ENCODE peak calls at places on chromosome 7, in six cellular contexts. One of them, this sample, is unnamed.

GRCh38 chr7:137681657-137682562 is 164.9 kb downstream of the DGKI start:
- DNase-seq in adrenal gland: no peak
- DNase-seq in suprapubic skin: no peak
- DNase-seq in A549: no peak
- DNase-seq in GM12891: no peak
- DNase-seq in ovary: no peak
- DNase-seq in this sample: no peak

GRCh38 chr7:56092789-56093531 is at the start of gene PHKG1:
- DNase-seq in adrenal gland: peak; percentile 93
- DNase-seq in suprapubic skin: peak; percentile 86
- DNase-seq in A549: peak; percentile 58
- DNase-seq in GM12891: no peak
- DNase-seq in ovary: peak; percentile 89
- DNase-seq in this sample: no peak

GRCh38 chr7:80781561-80781979 is 137.3 kb downstream of the SEMA3C start:
- DNase-seq in adrenal gland: peak; percentile 27
- DNase-seq in suprapubic skin: no peak
- DNase-seq in A549: peak; percentile 76
- DNase-seq in GM12891: no peak
- DNase-seq in ovary: peak; percentile 57
- DNase-seq in this sample: no peak

GRCh38 chr7:129886818-129887186 is 66.0 kb downstream of the UBE2H start:
- DNase-seq in adrenal gland: no peak
- DNase-seq in suprapubic skin: no peak
- DNase-seq in A549: no peak
- DNase-seq in GM12891: no peak
- DNase-seq in ovary: no peak
- DNase-seq in this sample: no peak

GRCh38 chr7:29327455-29327854 is 132.9 kb downstream of the CHN2 start:
- DNase-seq in adrenal gland: no peak
- DNase-seq in suprapubic skin: no peak
- DNase-seq in A549: no peak
- DNase-seq in GM12891: no peak
- DNase-seq in ovary: no peak
- DNase-seq in this sample: no peak

GRCh38 chr7:132394283-132395003 is 181.8 kb downstream of the PLXNA4 start:
- DNase-seq in adrenal gland: no peak
- DNase-seq in suprapubic skin: no peak
- DNase-seq in A549: peak; percentile 26
- DNase-seq in GM12891: no peak
- DNase-seq in ovary: no peak
- DNase-seq in this sample: no peak

GRCh38 chr7:41096921-41097320 is 606.0 kb downstream of the INHBA start:
- DNase-seq in adrenal gland: no peak
- DNase-seq in suprapubic skin: no peak
- DNase-seq in A549: no peak
- DNase-seq in GM12891: no peak
- DNase-seq in ovary: no peak
- DNase-seq in this sample: no peak

GRCh38 chr7:100570954-100571828 is 2.5 kb downstream of the SAP25 start:
- DNase-seq in adrenal gland: peak; percentile 63
- DNase-seq in suprapubic skin: no peak
- DNase-seq in A549: no peak
- DNase-seq in GM12891: no peak
- DNase-seq in ovary: no peak
- DNase-seq in this sample: no peak

GRCh38 chr7:22713463-22713862 is 13.5 kb upstream of the IL6 start:
- DNase-seq in adrenal gland: no peak
- DNase-seq in suprapubic skin: no peak
- DNase-seq in A549: no peak
- DNase-seq in GM12891: no peak
- DNase-seq in ovary: no peak
- DNase-seq in this sample: no peak

GRCh38 chr7:101527844-101528667 is 101.0 kb downstream of the MYL10 start:
- DNase-seq in adrenal gland: no peak
- DNase-seq in suprapubic skin: no peak
- DNase-seq in A549: no peak
- DNase-seq in GM12891: no peak
- DNase-seq in ovary: no peak
- DNase-seq in this sample: no peak

GRCh38 chr7:96349572-96349971 is 27.7 kb upstream of the SLC25A13 start:
- DNase-seq in adrenal gland: peak; percentile 24
- DNase-seq in suprapubic skin: no peak
- DNase-seq in A549: no peak
- DNase-seq in GM12891: no peak
- DNase-seq in ovary: no peak
- DNase-seq in this sample: no peak

GRCh38 chr7:25856056-25856780 is 295.8 kb upstream of the NFE2L3 start:
- DNase-seq in adrenal gland: no peak
- DNase-seq in suprapubic skin: peak; percentile 65
- DNase-seq in A549: no peak
- DNase-seq in GM12891: no peak
- DNase-seq in ovary: no peak
- DNase-seq in this sample: peak; percentile 7

GRCh38 chr7:139043823-139044812 is 8.3 kb upstream of the ZC3HAV1L start:
- DNase-seq in adrenal gland: no peak
- DNase-seq in suprapubic skin: no peak
- DNase-seq in A549: peak; percentile 58
- DNase-seq in GM12891: no peak
- DNase-seq in ovary: no peak
- DNase-seq in this sample: peak; percentile 94

GRCh38 chr7:13850185-13850752 is 139.2 kb downstream of the ETV1 start:
- DNase-seq in adrenal gland: no peak
- DNase-seq in suprapubic skin: no peak
- DNase-seq in A549: peak; percentile 31
- DNase-seq in GM12891: peak; percentile 6
- DNase-seq in ovary: no peak
- DNase-seq in this sample: peak; percentile 1

GRCh38 chr7:22884911-22885823 is 62.5 kb upstream of the TOMM7 start:
- DNase-seq in adrenal gland: no peak
- DNase-seq in suprapubic skin: no peak
- DNase-seq in A549: no peak
- DNase-seq in GM12891: no peak
- DNase-seq in ovary: no peak
- DNase-seq in this sample: no peak

GRCh38 chr7:25032774-25033743 is 53.1 kb upstream of the OSBPL3 start:
- DNase-seq in adrenal gland: no peak
- DNase-seq in suprapubic skin: no peak
- DNase-seq in A549: no peak
- DNase-seq in GM12891: no peak
- DNase-seq in ovary: no peak
- DNase-seq in this sample: no peak

GRCh38 chr7:157564518-157565177 is 227.8 kb downstream of the DNAJB6 start:
- DNase-seq in adrenal gland: no peak
- DNase-seq in suprapubic skin: no peak
- DNase-seq in A549: no peak
- DNase-seq in GM12891: no peak
- DNase-seq in ovary: no peak
- DNase-seq in this sample: no peak

GRCh38 chr7:135803143-135803542 is 54.5 kb upstream of the FAM180A start:
- DNase-seq in adrenal gland: no peak
- DNase-seq in suprapubic skin: no peak
- DNase-seq in A549: peak; percentile 23
- DNase-seq in GM12891: no peak
- DNase-seq in ovary: no peak
- DNase-seq in this sample: no peak

GRCh38 chr7:265998-266850 is 23.7 kb upstream of the FOXL3 start:
- DNase-seq in adrenal gland: no peak
- DNase-seq in suprapubic skin: no peak
- DNase-seq in A549: no peak
- DNase-seq in GM12891: no peak
- DNase-seq in ovary: no peak
- DNase-seq in this sample: no peak

GRCh38 chr7:138970979-138971378 is 10.2 kb downstream of the KIAA1549 start:
- DNase-seq in adrenal gland: no peak
- DNase-seq in suprapubic skin: no peak
- DNase-seq in A549: no peak
- DNase-seq in GM12891: no peak
- DNase-seq in ovary: no peak
- DNase-seq in this sample: no peak

GRCh38 chr7:94394058-94394398 is 667 bp upstream of the COL1A2 start:
- DNase-seq in adrenal gland: no peak
- DNase-seq in suprapubic skin: no peak
- DNase-seq in A549: no peak
- DNase-seq in GM12891: no peak
- DNase-seq in ovary: peak; percentile 69
- DNase-seq in this sample: no peak

GRCh38 chr7:52119537-52119936 is 802.9 kb upstream of the COBL start:
- DNase-seq in adrenal gland: no peak
- DNase-seq in suprapubic skin: no peak
- DNase-seq in A549: no peak
- DNase-seq in GM12891: no peak
- DNase-seq in ovary: no peak
- DNase-seq in this sample: no peak

GRCh38 chr7:41886906-41887311 is 184.0 kb upstream of the INHBA start:
- DNase-seq in adrenal gland: no peak
- DNase-seq in suprapubic skin: peak; percentile 80
- DNase-seq in A549: no peak
- DNase-seq in GM12891: no peak
- DNase-seq in ovary: peak; percentile 67
- DNase-seq in this sample: no peak

GRCh38 chr7:140639366-140640053 is 1.1 kb downstream of the DENND2A start:
- DNase-seq in adrenal gland: peak; percentile 39
- DNase-seq in suprapubic skin: peak; percentile 75
- DNase-seq in A549: no peak
- DNase-seq in GM12891: no peak
- DNase-seq in ovary: peak; percentile 65
- DNase-seq in this sample: no peak

GRCh38 chr7:149719912-149720335 is 53.5 kb downstream of the ZNF467 start:
- DNase-seq in adrenal gland: peak; percentile 10
- DNase-seq in suprapubic skin: no peak
- DNase-seq in A549: no peak
- DNase-seq in GM12891: no peak
- DNase-seq in ovary: no peak
- DNase-seq in this sample: peak; percentile 15

GRCh38 chr7:4352069-4352468 is 330.0 kb upstream of the FOXK1 start:
- DNase-seq in adrenal gland: no peak
- DNase-seq in suprapubic skin: no peak
- DNase-seq in A549: no peak
- DNase-seq in GM12891: no peak
- DNase-seq in ovary: no peak
- DNase-seq in this sample: no peak

GRCh38 chr7:131110294-131111080 is 217.2 kb upstream of the MKLN1 start:
- DNase-seq in adrenal gland: peak; percentile 55
- DNase-seq in suprapubic skin: no peak
- DNase-seq in A549: peak; percentile 73
- DNase-seq in GM12891: no peak
- DNase-seq in ovary: no peak
- DNase-seq in this sample: peak; percentile 42

DNA sequence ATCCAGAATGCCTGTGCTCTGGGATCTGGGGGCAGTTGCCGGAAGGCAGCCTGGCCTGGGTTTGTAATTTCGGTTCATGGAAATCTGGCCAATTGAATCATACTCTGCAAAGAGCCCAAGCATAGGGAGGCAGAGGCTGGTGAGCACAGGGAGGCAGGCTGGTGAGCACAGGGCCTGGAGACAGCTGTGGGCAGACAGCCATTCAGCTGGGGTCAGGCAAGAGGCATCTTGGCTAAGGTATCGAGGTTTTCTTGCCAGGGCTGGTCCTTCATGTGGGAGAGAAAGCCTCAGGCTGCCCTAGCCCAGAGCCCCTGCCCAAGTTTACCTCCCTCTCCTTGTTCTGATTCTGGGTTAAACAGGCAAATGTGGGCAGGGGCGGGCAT is 63.7 kb upstream of the BAIAP2L1 start:
- DNase-seq in adrenal gland: no peak
- DNase-seq in suprapubic skin: no peak
- DNase-seq in A549: no peak
- DNase-seq in GM12891: no peak
- DNase-seq in ovary: no peak
- DNase-seq in this sample: no peak
- TF ChIP-seq POLR2A in adrenal gland: no peak
- TF ChIP-seq POLR2A in suprapubic skin: no peak
- TF ChIP-seq POLR2A in A549: no peak
- TF ChIP-seq POLR2A in GM12891: no peak
- TF ChIP-seq POLR2A in ovary: no peak
- TF ChIP-seq POLR2A in this sample: no peak

DNA sequence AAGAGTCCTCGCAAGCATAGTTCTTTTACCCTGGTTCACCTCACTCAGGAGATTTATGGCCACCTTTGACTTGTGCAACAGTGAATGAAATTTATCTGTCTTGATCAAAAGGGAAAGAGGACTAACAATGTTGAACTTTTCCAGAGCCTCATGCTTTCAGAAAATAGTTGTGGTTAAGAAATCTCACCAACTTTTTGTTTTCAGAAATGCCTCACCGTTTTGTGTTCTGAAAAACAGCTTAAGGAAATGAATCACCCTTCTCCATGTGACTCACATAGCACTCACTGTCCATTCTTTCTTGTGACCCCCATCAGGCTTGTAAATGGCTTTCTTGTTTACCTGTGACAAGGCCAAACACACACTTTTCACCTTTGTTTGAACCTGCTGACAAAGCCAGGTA is 148.6 kb upstream of the FAM3C start:
- DNase-seq in adrenal gland: no peak
- DNase-seq in suprapubic skin: no peak
- DNase-seq in A549: peak; percentile 62
- DNase-seq in GM12891: no peak
- DNase-seq in ovary: no peak
- DNase-seq in this sample: no peak
- TF ChIP-seq POLR2A in adrenal gland: no peak
- TF ChIP-seq POLR2A in suprapubic skin: no peak
- TF ChIP-seq POLR2A in A549: no peak
- TF ChIP-seq POLR2A in GM12891: no peak
- TF ChIP-seq POLR2A in ovary: no peak
- TF ChIP-seq POLR2A in this sample: no peak

GRCh38 chr7:151060416-151061234 is 1.2 kb downstream of the SLC4A2 start:
- DNase-seq in adrenal gland: peak; percentile 50
- DNase-seq in suprapubic skin: no peak
- DNase-seq in A549: peak; percentile 89
- DNase-seq in GM12891: no peak
- DNase-seq in ovary: peak; percentile 66
- DNase-seq in this sample: peak; percentile 38
- TF ChIP-seq POLR2A in adrenal gland: no peak
- TF ChIP-seq POLR2A in suprapubic skin: no peak
- TF ChIP-seq POLR2A in A549: peak; percentile 36
- TF ChIP-seq POLR2A in GM12891: no peak
- TF ChIP-seq POLR2A in ovary: no peak
- TF ChIP-seq POLR2A in this sample: peak; percentile 46

DNA sequence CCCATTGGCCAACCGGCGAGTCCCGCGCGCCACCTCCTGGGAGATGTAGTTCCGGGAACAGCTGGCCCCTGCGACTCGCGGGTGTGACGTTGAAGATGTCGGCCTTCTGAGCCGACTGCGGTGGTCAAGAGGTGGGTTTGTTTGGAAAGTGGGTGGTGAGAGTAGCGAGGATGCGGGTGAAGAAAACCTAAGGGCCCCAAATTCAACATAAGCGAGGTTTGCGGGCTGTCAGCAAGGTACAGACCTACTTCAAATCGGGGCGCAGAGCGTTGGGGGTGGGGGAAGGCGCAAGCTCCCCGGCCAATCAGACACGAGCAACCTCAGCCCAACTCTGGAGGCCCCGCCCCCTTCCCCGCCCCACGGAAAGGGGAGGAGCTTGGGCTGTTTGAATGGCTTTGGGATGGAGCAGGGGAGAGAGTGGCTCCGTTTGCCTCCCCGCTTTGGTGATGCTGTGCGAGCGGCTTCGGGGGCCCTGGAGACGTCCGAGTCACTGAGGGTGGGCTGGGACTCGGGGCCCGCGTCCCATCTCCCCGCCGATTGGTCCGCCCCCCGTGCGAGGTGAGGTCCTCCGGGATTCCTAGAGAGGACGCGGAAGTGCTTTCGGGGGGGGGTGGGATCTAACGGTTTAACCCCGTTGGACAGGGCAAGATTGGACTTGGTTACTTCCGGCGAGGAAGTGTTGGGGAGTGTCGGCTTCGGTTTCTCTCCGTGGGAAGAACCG is at the start of gene ZKSCAN5:
- DNase-seq in adrenal gland: peak; percentile 99
- DNase-seq in suprapubic skin: peak; percentile 98
- DNase-seq in A549: peak; percentile 98
- DNase-seq in GM12891: peak; percentile 89
- DNase-seq in ovary: peak; percentile 99
- DNase-seq in this sample: peak; percentile 98
- TF ChIP-seq POLR2A in adrenal gland: peak; percentile 34
- TF ChIP-seq POLR2A in suprapubic skin: peak; percentile 47
- TF ChIP-seq POLR2A in A549: peak; percentile 86
- TF ChIP-seq POLR2A in GM12891: peak; percentile 88
- TF ChIP-seq POLR2A in ovary: peak; percentile 55
- TF ChIP-seq POLR2A in this sample: peak; percentile 87

This sample was measured in erythroblast.